ENCODE peak calls at places on chromosome 3, in four cellular contexts. One of them, this sample, is unnamed.

GRCh38 chr3:11548721-11549131 is 95.0 kb downstream of the VGLL4 start:
- DNase-seq in endothelial cell of umbilical vein: peak
- DNase-seq in stimulated activated CD4-positive, alpha-beta T cell treated with anti-CD3 and anti-CD28 coated beads, Interleukin-1b, Interleukin-23, amount 100 ng/mL, for 24 hours: no peak
- DNase-seq in B cell: no peak
- DNase-seq in this sample: no peak

GRCh38 chr3:18426597-18426996 is 1.5 kb upstream of the SATB1 start:
- DNase-seq in B cell: no peak
- DNase-seq in endothelial cell of umbilical vein: no peak
- DNase-seq in stimulated activated CD4-positive, alpha-beta T cell treated with anti-CD3 and anti-CD28 coated beads, Interleukin-1b, Interleukin-23, amount 100 ng/mL, for 24 hours: no peak
- DNase-seq in this sample: no peak

GRCh38 chr3:13610006-13610570 is 61.2 kb downstream of the FBLN2 start:
- DNase-seq in stimulated activated CD4-positive, alpha-beta T cell treated with anti-CD3 and anti-CD28 coated beads, Interleukin-1b, Interleukin-23, amount 100 ng/mL, for 24 hours: no peak
- DNase-seq in endothelial cell of umbilical vein: no peak
- DNase-seq in B cell: no peak
- DNase-seq in this sample: no peak

GRCh38 chr3:71062920-71063767 is 520.4 kb downstream of the FOXP1 start:
- DNase-seq in endothelial cell of umbilical vein: peak
- DNase-seq in stimulated activated CD4-positive, alpha-beta T cell treated with anti-CD3 and anti-CD28 coated beads, Interleukin-1b, Interleukin-23, amount 100 ng/mL, for 24 hours: no peak
- DNase-seq in B cell: peak
- DNase-seq in this sample: peak

GRCh38 chr3:194083253-194084224 is 52.4 kb upstream of the HES1 start:
- DNase-seq in endothelial cell of umbilical vein: no peak
- DNase-seq in B cell: no peak
- DNase-seq in stimulated activated CD4-positive, alpha-beta T cell treated with anti-CD3 and anti-CD28 coated beads, Interleukin-1b, Interleukin-23, amount 100 ng/mL, for 24 hours: no peak
- DNase-seq in this sample: no peak

GRCh38 chr3:170999737-171000242 is 26.7 kb downstream of the SLC2A2 start:
- DNase-seq in B cell: no peak
- DNase-seq in stimulated activated CD4-positive, alpha-beta T cell treated with anti-CD3 and anti-CD28 coated beads, Interleukin-1b, Interleukin-23, amount 100 ng/mL, for 24 hours: no peak
- DNase-seq in endothelial cell of umbilical vein: peak
- DNase-seq in this sample: no peak

GRCh38 chr3:148467341-148467740 is 230.4 kb upstream of the AGTR1 start:
- DNase-seq in endothelial cell of umbilical vein: no peak
- DNase-seq in B cell: no peak
- DNase-seq in stimulated activated CD4-positive, alpha-beta T cell treated with anti-CD3 and anti-CD28 coated beads, Interleukin-1b, Interleukin-23, amount 100 ng/mL, for 24 hours: no peak
- DNase-seq in this sample: no peak

GRCh38 chr3:151412989-151413388 is 28.4 kb upstream of the P2RY12 start:
- DNase-seq in endothelial cell of umbilical vein: no peak
- DNase-seq in B cell: no peak
- DNase-seq in stimulated activated CD4-positive, alpha-beta T cell treated with anti-CD3 and anti-CD28 coated beads, Interleukin-1b, Interleukin-23, amount 100 ng/mL, for 24 hours: no peak
- DNase-seq in this sample: no peak

GRCh38 chr3:192514754-192515660 is 212.3 kb downstream of the FGF12 start:
- DNase-seq in endothelial cell of umbilical vein: no peak
- DNase-seq in B cell: peak
- DNase-seq in stimulated activated CD4-positive, alpha-beta T cell treated with anti-CD3 and anti-CD28 coated beads, Interleukin-1b, Interleukin-23, amount 100 ng/mL, for 24 hours: no peak
- DNase-seq in this sample: no peak

GRCh38 chr3:179100652-179101051 is 29.0 kb upstream of the ZMAT3 start:
- DNase-seq in endothelial cell of umbilical vein: no peak
- DNase-seq in B cell: no peak
- DNase-seq in stimulated activated CD4-positive, alpha-beta T cell treated with anti-CD3 and anti-CD28 coated beads, Interleukin-1b, Interleukin-23, amount 100 ng/mL, for 24 hours: no peak
- DNase-seq in this sample: no peak

GRCh38 chr3:149314807-149315578 is 18.4 kb downstream of the TM4SF18 start:
- DNase-seq in B cell: no peak
- DNase-seq in endothelial cell of umbilical vein: peak
- DNase-seq in stimulated activated CD4-positive, alpha-beta T cell treated with anti-CD3 and anti-CD28 coated beads, Interleukin-1b, Interleukin-23, amount 100 ng/mL, for 24 hours: no peak
- DNase-seq in this sample: no peak

GRCh38 chr3:127022849-127023248 is 39.9 kb downstream of the PLXNA1 start:
- DNase-seq in endothelial cell of umbilical vein: no peak
- DNase-seq in stimulated activated CD4-positive, alpha-beta T cell treated with anti-CD3 and anti-CD28 coated beads, Interleukin-1b, Interleukin-23, amount 100 ng/mL, for 24 hours: no peak
- DNase-seq in B cell: no peak
- DNase-seq in this sample: no peak

GRCh38 chr3:186109897-186110803 is 1.3 kb upstream of the ETV5 start:
- DNase-seq in endothelial cell of umbilical vein: peak
- DNase-seq in stimulated activated CD4-positive, alpha-beta T cell treated with anti-CD3 and anti-CD28 coated beads, Interleukin-1b, Interleukin-23, amount 100 ng/mL, for 24 hours: no peak
- DNase-seq in B cell: peak
- DNase-seq in this sample: no peak

GRCh38 chr3:133760916-133761315 is 14.7 kb downstream of the TF start:
- DNase-seq in stimulated activated CD4-positive, alpha-beta T cell treated with anti-CD3 and anti-CD28 coated beads, Interleukin-1b, Interleukin-23, amount 100 ng/mL, for 24 hours: no peak
- DNase-seq in endothelial cell of umbilical vein: no peak
- DNase-seq in B cell: no peak
- DNase-seq in this sample: no peak

GRCh38 chr3:129878355-129878754 is 15.2 kb downstream of the TMCC1 start:
- DNase-seq in B cell: no peak
- DNase-seq in stimulated activated CD4-positive, alpha-beta T cell treated with anti-CD3 and anti-CD28 coated beads, Interleukin-1b, Interleukin-23, amount 100 ng/mL, for 24 hours: no peak
- DNase-seq in endothelial cell of umbilical vein: no peak
- DNase-seq in this sample: no peak

GRCh38 chr3:64163755-64164148 is 61.5 kb downstream of the PRICKLE2 start:
- DNase-seq in endothelial cell of umbilical vein: no peak
- DNase-seq in stimulated activated CD4-positive, alpha-beta T cell treated with anti-CD3 and anti-CD28 coated beads, Interleukin-1b, Interleukin-23, amount 100 ng/mL, for 24 hours: no peak
- DNase-seq in B cell: no peak
- DNase-seq in this sample: peak

GRCh38 chr3:57910988-57911387 is 97.2 kb upstream of the FLNB start:
- DNase-seq in B cell: peak
- DNase-seq in stimulated activated CD4-positive, alpha-beta T cell treated with anti-CD3 and anti-CD28 coated beads, Interleukin-1b, Interleukin-23, amount 100 ng/mL, for 24 hours: no peak
- DNase-seq in endothelial cell of umbilical vein: peak
- DNase-seq in this sample: no peak

GRCh38 chr3:150299221-150299620 is 108.9 kb upstream of the TSC22D2 start:
- DNase-seq in B cell: no peak
- DNase-seq in endothelial cell of umbilical vein: peak
- DNase-seq in stimulated activated CD4-positive, alpha-beta T cell treated with anti-CD3 and anti-CD28 coated beads, Interleukin-1b, Interleukin-23, amount 100 ng/mL, for 24 hours: no peak
- DNase-seq in this sample: no peak

GRCh38 chr3:12187448-12188327 is 29.0 kb upstream of the TIMP4 start:
- DNase-seq in stimulated activated CD4-positive, alpha-beta T cell treated with anti-CD3 and anti-CD28 coated beads, Interleukin-1b, Interleukin-23, amount 100 ng/mL, for 24 hours: peak
- DNase-seq in endothelial cell of umbilical vein: peak
- DNase-seq in B cell: peak
- DNase-seq in this sample: peak

GRCh38 chr3:9669720-9670432 is 20.6 kb downstream of the MTMR14 start:
- DNase-seq in endothelial cell of umbilical vein: peak
- DNase-seq in B cell: no peak
- DNase-seq in stimulated activated CD4-positive, alpha-beta T cell treated with anti-CD3 and anti-CD28 coated beads, Interleukin-1b, Interleukin-23, amount 100 ng/mL, for 24 hours: no peak
- DNase-seq in this sample: no peak

GRCh38 chr3:8416965-8417364 is 84.7 kb upstream of the LMCD1 start:
- DNase-seq in B cell: peak
- DNase-seq in endothelial cell of umbilical vein: peak
- DNase-seq in stimulated activated CD4-positive, alpha-beta T cell treated with anti-CD3 and anti-CD28 coated beads, Interleukin-1b, Interleukin-23, amount 100 ng/mL, for 24 hours: no peak
- DNase-seq in this sample: no peak

GRCh38 chr3:172646439-172647015 is 64.3 kb downstream of the NCEH1 start:
- DNase-seq in stimulated activated CD4-positive, alpha-beta T cell treated with anti-CD3 and anti-CD28 coated beads, Interleukin-1b, Interleukin-23, amount 100 ng/mL, for 24 hours: no peak
- DNase-seq in B cell: no peak
- DNase-seq in endothelial cell of umbilical vein: peak
- DNase-seq in this sample: no peak

GRCh38 chr3:56101576-56101975 is 366.7 kb downstream of the ERC2 start:
- DNase-seq in stimulated activated CD4-positive, alpha-beta T cell treated with anti-CD3 and anti-CD28 coated beads, Interleukin-1b, Interleukin-23, amount 100 ng/mL, for 24 hours: no peak
- DNase-seq in B cell: no peak
- DNase-seq in endothelial cell of umbilical vein: peak
- DNase-seq in this sample: no peak

This sample was measured in GM13976.